ENCODE peak calls at places on chromosomes 16 and 17, in six cellular contexts. G is kidney tubule cell, Y is NCI-H2227 treated with DMSO at 0.1 percent for 48 hours, E is NCI-H748 treated with DMSO at 0.1 percent for 48 hours, B is EL, U is endothelial cell. Q is an unnamed sample.

GRCh38 chr17:48555183-48555615 is 10.3 kb upstream of the HOXB2 start:
- DNase-seq in E (peak; percentile 51), U (no peak), Y (peak; percentile 84), G (peak; percentile 91), B (peak; percentile 46), Q (peak; percentile 53)

GRCh38 chr17:46056800-46057304 is 57.8 kb downstream of the STH start:
- DNase-seq in G (peak; percentile 19), B (peak; percentile 74), U (no peak), E (no peak), Y (no peak), Q (no peak)

GRCh38 chr16:35152067-35152627 is 1692.7 kb downstream of the TP53TG3F start:
- DNase-seq in B (no peak), Y (no peak), E (no peak), G (no peak), U (no peak), Q (no peak)

GRCh38 chr17:63552211-63552610 is 1.9 kb downstream of the DCAF7 start:
- DNase-seq in Y (no peak), G (no peak), B (peak; percentile 19), U (no peak), E (no peak), Q (no peak)

GRCh38 chr17:15233022-15233805 is 31.9 kb downstream of the PMP22 start:
- DNase-seq in B (peak; percentile 80), U (no peak), G (peak; percentile 61), Y (no peak), E (no peak), Q (no peak)

GRCh38 chr16:51113254-51114125 is 37.6 kb downstream of the SALL1 start:
- DNase-seq in Y (no peak), E (no peak), U (no peak), G (no peak), B (no peak), Q (no peak)

GRCh38 chr17:43950554-43950953 is 3.2 kb downstream of the PYY start:
- DNase-seq in B (no peak), E (no peak), G (no peak), Y (no peak), U (no peak), Q (no peak)

GRCh38 chr17:44004077-44004760 is at the start of gene NAGS:
- DNase-seq in U (no peak), B (no peak), E (no peak), Y (no peak), G (peak; percentile 27), Q (no peak)

GRCh38 chr17:77474292-77474988 is 333.7 kb downstream of the SEC14L1 start:
- DNase-seq in B (peak; percentile 45), Y (no peak), E (no peak), G (no peak), U (no peak), Q (no peak)

Q was measured in WERI-Rb-1.